ENCODE peak calls at places on chromosome 12, in four cellular contexts. One of them, this sample, is unnamed.

GRCh38 chr12:2912216-2912575 is 21.5 kb downstream of the TULP3 start:
- DNase-seq in left ventricle myocardium superior: no peak
- DNase-seq in iPS-NIHi11: no peak
- DNase-seq in Kasumi-1: no peak
- DNase-seq in this sample: no peak

GRCh38 chr12:84911331-84912190 is 1.0 kb downstream of the SLC6A15 start:
- DNase-seq in left ventricle myocardium superior: peak; percentile 37
- DNase-seq in iPS-NIHi11: peak; percentile 86
- DNase-seq in Kasumi-1: no peak
- DNase-seq in this sample: no peak

GRCh38 chr12:37546901-37547475 is 769.6 kb upstream of the ALG10B start:
- DNase-seq in left ventricle myocardium superior: no peak
- DNase-seq in iPS-NIHi11: no peak
- DNase-seq in Kasumi-1: no peak
- DNase-seq in this sample: no peak

GRCh38 chr12:118330421-118331018 is 42.2 kb downstream of the TAOK3 start:
- DNase-seq in left ventricle myocardium superior: no peak
- DNase-seq in iPS-NIHi11: no peak
- DNase-seq in Kasumi-1: peak; percentile 98
- DNase-seq in this sample: peak; percentile 61

GRCh38 chr12:117313906-117314305 is 47.5 kb downstream of the NOS1 start:
- DNase-seq in left ventricle myocardium superior: no peak
- DNase-seq in iPS-NIHi11: no peak
- DNase-seq in Kasumi-1: peak; percentile 13
- DNase-seq in this sample: no peak

GRCh38 chr12:27841392-27841882 is 61.4 kb upstream of the MANSC4 start:
- DNase-seq in left ventricle myocardium superior: no peak
- DNase-seq in iPS-NIHi11: no peak
- DNase-seq in Kasumi-1: peak; percentile 7
- DNase-seq in this sample: no peak

GRCh38 chr12:130764475-130765185 is 48.5 kb upstream of the RIMBP2 start:
- DNase-seq in left ventricle myocardium superior: no peak
- DNase-seq in iPS-NIHi11: no peak
- DNase-seq in Kasumi-1: no peak
- DNase-seq in this sample: no peak

GRCh38 chr12:123250471-123251383 is 17.5 kb downstream of the MTRFR start:
- DNase-seq in left ventricle myocardium superior: no peak
- DNase-seq in iPS-NIHi11: peak; percentile 29
- DNase-seq in Kasumi-1: no peak
- DNase-seq in this sample: no peak

GRCh38 chr12:65334534-65334933 is 56.1 kb downstream of the MSRB3 start:
- DNase-seq in left ventricle myocardium superior: no peak
- DNase-seq in iPS-NIHi11: no peak
- DNase-seq in Kasumi-1: no peak
- DNase-seq in this sample: no peak

GRCh38 chr12:18799140-18799446 is 61.2 kb downstream of the CAPZA3 start:
- DNase-seq in left ventricle myocardium superior: no peak
- DNase-seq in iPS-NIHi11: no peak
- DNase-seq in Kasumi-1: no peak
- DNase-seq in this sample: no peak

GRCh38 chr12:6752181-6752930 is 585 bp downstream of the MLF2 start:
- DNase-seq in left ventricle myocardium superior: no peak
- DNase-seq in iPS-NIHi11: peak; percentile 83
- DNase-seq in Kasumi-1: no peak
- DNase-seq in this sample: no peak

GRCh38 chr12:6062427-6063378 is 61.8 kb downstream of the VWF start:
- DNase-seq in left ventricle myocardium superior: no peak
- DNase-seq in iPS-NIHi11: peak; percentile 82
- DNase-seq in Kasumi-1: no peak
- DNase-seq in this sample: peak; percentile 21

GRCh38 chr12:50603817-50604639 is 99.2 kb downstream of the DIP2B start:
- DNase-seq in left ventricle myocardium superior: peak; percentile 42
- DNase-seq in iPS-NIHi11: no peak
- DNase-seq in Kasumi-1: no peak
- DNase-seq in this sample: no peak

GRCh38 chr12:121404734-121405133 is 4.8 kb downstream of the RNF34 start:
- DNase-seq in left ventricle myocardium superior: no peak
- DNase-seq in iPS-NIHi11: no peak
- DNase-seq in Kasumi-1: no peak
- DNase-seq in this sample: no peak

GRCh38 chr12:4027412-4027811 is 154.2 kb upstream of the PARP11 start:
- DNase-seq in left ventricle myocardium superior: no peak
- DNase-seq in iPS-NIHi11: no peak
- DNase-seq in Kasumi-1: no peak
- DNase-seq in this sample: no peak

GRCh38 chr12:29778531-29778930 is 5.2 kb downstream of the TMTC1 start:
- DNase-seq in left ventricle myocardium superior: no peak
- DNase-seq in iPS-NIHi11: no peak
- DNase-seq in Kasumi-1: no peak
- DNase-seq in this sample: no peak

GRCh38 chr12:94099191-94099983 is 49.0 kb upstream of the PLXNC1 start:
- DNase-seq in left ventricle myocardium superior: no peak
- DNase-seq in iPS-NIHi11: no peak
- DNase-seq in Kasumi-1: no peak
- DNase-seq in this sample: peak; percentile 23

GRCh38 chr12:108798551-108799221 is 58.7 kb downstream of the SSH1 start:
- DNase-seq in left ventricle myocardium superior: peak; percentile 59
- DNase-seq in iPS-NIHi11: no peak
- DNase-seq in Kasumi-1: no peak
- DNase-seq in this sample: no peak